ENCODE peak calls at places on chromosomes 3 and 15, in seven cellular contexts. U is mammary epithelial cell, Y is GM23338, L is PC-9, E is IMR-90, J is endothelial cell of umbilical vein, Z is neuronal stem cell. V is an unnamed sample.

GRCh38 chr3:195455789-195456188 is 13.0 kb upstream of the ACAP2 start:
- DNase-seq in Z (no peak), E (no peak), J (no peak), U (no peak), L (no peak), Y (no peak), V (no peak)

GRCh38 chr3:63910873-63911272 is 1.3 kb downstream of the SCAANT1 start:
- DNase-seq in Z (no peak), J (peak; percentile 17), E (peak; percentile 59), L (peak; percentile 40), Y (no peak), U (peak; percentile 29), V (peak; percentile 61)

GRCh38 chr15:100726426-100727190 is 124.2 kb downstream of the ASB7 start:
- DNase-seq in Z (no peak), E (peak; percentile 74), Y (no peak), J (no peak), U (no peak), L (no peak), V (no peak)

GRCh38 chr3:122458992-122459391 is 43.1 kb upstream of the WDR5B start:
- DNase-seq in L (no peak), U (peak; percentile 29), J (peak; percentile 51), Y (peak; percentile 71), Z (no peak), E (peak; percentile 62), V (peak; percentile 48)

GRCh38 chr15:30001592-30001991 is 81.2 kb upstream of the GOLGA8J start:
- DNase-seq in L (no peak), Y (no peak), E (no peak), U (peak; percentile 9), Z (no peak), J (no peak), V (no peak)

GRCh38 chr3:32366638-32367368 is 24.9 kb upstream of the CMTM7 start:
- DNase-seq in Z (no peak), L (peak; percentile 75), J (peak; percentile 8), E (peak; percentile 43), U (peak; percentile 33), Y (no peak), V (no peak)

GRCh38 chr3:107973152-107973551 is 117.7 kb downstream of the CD47 start:
- DNase-seq in J (no peak), L (peak; percentile 62), E (peak; percentile 43), U (peak; percentile 51), Y (no peak), Z (no peak), V (no peak)

GRCh38 chr3:64687781-64688515 is at the start of gene ADAMTS9:
- DNase-seq in E (peak; percentile 60), L (peak; percentile 40), U (peak; percentile 71), Y (peak; percentile 78), J (peak; percentile 87), Z (peak; percentile 78), V (no peak)

GRCh38 chr15:94324117-94324826 is 92.9 kb downstream of the MCTP2 start:
- DNase-seq in Y (peak; percentile 74), U (peak; percentile 35), Z (peak; percentile 61), E (peak; percentile 65), J (peak; percentile 62), L (no peak), V (peak; percentile 89)

GRCh38 chr3:185688808-185689207 is 102.7 kb downstream of the SENP2 start:
- DNase-seq in Y (no peak), U (peak; percentile 99), E (peak; percentile 99), L (peak; percentile 99), Z (no peak), J (peak; percentile 95), V (no peak)

GRCh38 chr3:48301814-48302194 is 31.7 kb downstream of the SPINK8 start:
- DNase-seq in J (no peak), Z (peak; percentile 8), Y (peak; percentile 30), L (peak; percentile 57), U (peak; percentile 32), E (peak; percentile 19), V (peak; percentile 65)

GRCh38 chr15:85837011-85837433 is 42.3 kb upstream of the KLHL25 start:
- DNase-seq in U (peak; percentile 5), L (peak; percentile 86), E (no peak), Y (no peak), J (peak; percentile 29), Z (no peak), V (peak; percentile 31)

GRCh38 chr3:155007729-155008128 is 72.4 kb upstream of the MME start:
- DNase-seq in E (no peak), J (no peak), Y (no peak), L (no peak), Z (no peak), U (no peak), V (no peak)

GRCh38 chr3:93843981-93844380 is 129.7 kb downstream of the PROS1 start:
- DNase-seq in Y (peak; percentile 3), Z (no peak), J (peak; percentile 25), L (peak; percentile 42), E (peak; percentile 76), U (peak; percentile 94), V (no peak)

GRCh38 chr3:194105292-194105691 is 30.7 kb upstream of the HES1 start:
- DNase-seq in L (no peak), J (no peak), Z (no peak), Y (no peak), U (no peak), E (no peak), V (peak; percentile 70)

GRCh38 chr3:152071924-152072323 is 196.8 kb upstream of the MBNL1 start:
- DNase-seq in Z (no peak), L (no peak), U (peak; percentile 45), E (peak; percentile 70), Y (peak; percentile 56), J (peak; percentile 50), V (peak; percentile 70)

GRCh38 chr15:85717212-85717611 is 77.5 kb downstream of the KLHL25 start:
- DNase-seq in Y (no peak), Z (no peak), J (no peak), U (no peak), E (no peak), L (no peak), V (no peak)

GRCh38 chr3:43512749-43513404 is 108.9 kb downstream of the ANO10 start:
- DNase-seq in E (peak; percentile 81), Z (no peak), Y (no peak), U (no peak), J (no peak), L (no peak), V (no peak)

GRCh38 chr3:16382852-16383251 is 117.8 kb downstream of the OXNAD1 start:
- DNase-seq in Y (no peak), E (no peak), J (no peak), U (no peak), Z (no peak), L (no peak), V (no peak)

GRCh38 chr3:16386536-16386935 is 121.5 kb downstream of the OXNAD1 start:
- DNase-seq in Z (no peak), Y (no peak), U (peak; percentile 58), L (no peak), E (no peak), J (no peak), V (no peak)

GRCh38 chr3:16385151-16385550 is 120.1 kb downstream of the OXNAD1 start:
- DNase-seq in J (no peak), L (no peak), Y (no peak), Z (no peak), U (no peak), E (peak; percentile 45), V (no peak)

GRCh38 chr3:16381426-16381825 is 116.4 kb downstream of the OXNAD1 start:
- DNase-seq in J (no peak), Y (no peak), Z (no peak), E (no peak), U (no peak), L (no peak), V (no peak)

GRCh38 chr3:16383864-16384263 is 118.9 kb downstream of the OXNAD1 start:
- DNase-seq in Y (no peak), L (no peak), U (no peak), J (no peak), Z (no peak), E (no peak), V (no peak)
- H2AFZ ChIP-seq in Y (no peak overlapping the region), L (no peak overlapping the region), U (no peak overlapping the region), J (no peak overlapping the region), Z (no peak overlapping the region), E (no peak overlapping the region), V (no peak overlapping the region)

GRCh38 chr15:92733090-92733933 is 77.7 kb upstream of the FAM174B start:
- DNase-seq in J (no peak), L (no peak), E (no peak), U (no peak), Y (no peak), Z (no peak), V (no peak)

DNA sequence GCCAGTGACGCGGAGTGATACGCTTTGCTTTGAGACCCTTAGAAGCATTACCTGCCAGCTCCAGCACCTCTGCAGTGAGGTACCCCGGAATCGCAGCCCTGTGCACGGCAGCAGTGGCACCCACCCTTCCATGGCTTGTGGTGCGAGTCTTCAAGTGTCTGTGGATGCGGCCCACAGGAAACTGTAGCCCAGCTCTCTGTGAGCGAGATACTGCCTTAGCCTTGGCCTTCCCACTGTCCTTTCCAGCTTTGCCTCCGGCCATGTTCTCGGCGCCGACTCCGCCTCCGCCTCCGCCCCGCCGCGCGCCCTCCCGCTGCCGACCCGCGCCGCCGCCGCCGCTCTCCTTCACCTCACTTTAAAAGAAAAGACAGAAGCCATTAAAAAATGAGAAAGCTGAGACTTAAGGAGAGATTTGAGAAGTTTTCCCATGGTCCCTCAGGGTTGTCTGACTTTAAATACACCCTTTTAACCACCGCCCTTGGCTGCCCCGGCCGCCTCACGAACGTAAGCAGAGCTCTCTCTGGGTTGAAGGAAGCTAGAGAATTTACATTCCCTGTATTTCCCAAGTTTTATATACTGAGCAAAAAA is 78.5 kb upstream of the FAM174B start:
- DNase-seq in Z (no peak), J (peak; percentile 34), Y (peak; percentile 74), E (peak; percentile 11), U (no peak), L (no peak), V (no peak)
- H2AFZ ChIP-seq in Z (no peak overlapping the region), J (peak overlapping the region; percentile 99), Y (peak overlapping the region; percentile 96), E (peak overlapping the region; percentile 91), U (peak overlapping the region; percentile 99), L (no peak overlapping the region), V (no peak overlapping the region)

DNA sequence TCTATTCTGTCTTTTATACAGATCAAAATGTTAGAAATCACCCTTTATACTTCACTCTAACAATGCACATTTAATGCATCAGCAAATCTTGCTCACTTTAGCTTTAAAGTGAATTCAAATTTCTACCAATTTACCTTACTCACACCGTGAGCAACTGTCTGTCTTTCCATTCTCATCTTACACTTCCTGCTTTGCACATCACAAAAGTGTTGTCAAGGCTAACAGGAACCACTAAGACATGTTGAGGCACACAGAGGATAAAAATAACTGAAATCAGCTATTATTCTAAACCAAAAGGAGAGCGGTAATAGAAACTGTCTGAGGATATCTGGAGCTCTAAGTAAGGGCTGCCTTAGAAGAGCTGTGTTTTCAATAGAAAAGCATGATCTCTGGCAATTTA is 519.9 kb downstream of the ZBBX start:
- DNase-seq in J (no peak), E (no peak), Z (no peak), Y (no peak), L (no peak), U (peak; percentile 1), V (no peak)
- H2AFZ ChIP-seq in J (no peak overlapping the region), E (no peak overlapping the region), Z (peak overlapping the region; percentile 68), Y (no peak overlapping the region), L (no peak overlapping the region), U (no peak overlapping the region), V (no peak overlapping the region)

GRCh38 chr3:73100734-73101550 is 39.5 kb downstream of the EBLN2 start:
- DNase-seq in J (peak; percentile 70), Y (peak; percentile 95), Z (peak; percentile 91), U (peak; percentile 61), L (peak; percentile 55), E (peak; percentile 75), V (peak; percentile 93)
- H2AFZ ChIP-seq in J (no peak overlapping the region), Y (peak overlapping the region; percentile 81), Z (peak overlapping the region; percentile 50), U (no peak overlapping the region), L (no peak overlapping the region), E (peak overlapping the region; percentile 52), V (no peak overlapping the region)

GRCh38 chr3:175477651-175478224 is 618.6 kb downstream of the NAALADL2 start:
- DNase-seq in U (no peak), L (no peak), E (no peak), J (no peak), Z (no peak), Y (no peak), V (no peak)
- H2AFZ ChIP-seq in U (no peak overlapping the region), L (no peak overlapping the region), E (no peak overlapping the region), J (no peak overlapping the region), Z (no peak overlapping the region), Y (peak overlapping the region; percentile 12), V (no peak overlapping the region)

V was measured in Karpas-422.